ENCODE peak calls at places on chromosomes 5 and 9, in four cellular contexts. One of them, this sample, is unnamed.

GRCh38 chr9:133691659-133692363 is 46.3 kb downstream of the SARDH start:
- DNase-seq in AG08396: no peak
- DNase-seq in activated CD4-positive, alpha-beta memory T cell treated with anti-CD3 and anti-CD28 coated beads, Interleukin-2, amount 10 ng/mL, durations not matched to agents 7 days and 5 days: no peak
- DNase-seq in astrocyte of the hippocampus: peak; percentile 79
- DNase-seq in this sample: no peak

GRCh38 chr9:100601216-100601615 is 23.3 kb downstream of the CAVIN4 start:
- DNase-seq in AG08396: peak; percentile 71
- DNase-seq in activated CD4-positive, alpha-beta memory T cell treated with anti-CD3 and anti-CD28 coated beads, Interleukin-2, amount 10 ng/mL, durations not matched to agents 7 days and 5 days: peak; percentile 56
- DNase-seq in astrocyte of the hippocampus: peak; percentile 78
- DNase-seq in this sample: peak; percentile 43

GRCh38 chr5:170268153-170268689 is 29.4 kb downstream of the LCP2 start:
- DNase-seq in astrocyte of the hippocampus: no peak
- DNase-seq in activated CD4-positive, alpha-beta memory T cell treated with anti-CD3 and anti-CD28 coated beads, Interleukin-2, amount 10 ng/mL, durations not matched to agents 7 days and 5 days: no peak
- DNase-seq in AG08396: no peak
- DNase-seq in this sample: no peak

GRCh38 chr5:132389453-132390286 is 20.2 kb downstream of the SLC22A5 start:
- DNase-seq in astrocyte of the hippocampus: peak; percentile 99
- DNase-seq in activated CD4-positive, alpha-beta memory T cell treated with anti-CD3 and anti-CD28 coated beads, Interleukin-2, amount 10 ng/mL, durations not matched to agents 7 days and 5 days: no peak
- DNase-seq in AG08396: peak; percentile 91
- DNase-seq in this sample: peak; percentile 84

GRCh38 chr9:78786794-78787193 is 489.9 kb downstream of the PSAT1 start:
- DNase-seq in AG08396: peak; percentile 43
- DNase-seq in astrocyte of the hippocampus: peak; percentile 45
- DNase-seq in activated CD4-positive, alpha-beta memory T cell treated with anti-CD3 and anti-CD28 coated beads, Interleukin-2, amount 10 ng/mL, durations not matched to agents 7 days and 5 days: no peak
- DNase-seq in this sample: no peak

GRCh38 chr5:54257366-54258118 is 52.8 kb downstream of the ARL15 start:
- DNase-seq in activated CD4-positive, alpha-beta memory T cell treated with anti-CD3 and anti-CD28 coated beads, Interleukin-2, amount 10 ng/mL, durations not matched to agents 7 days and 5 days: no peak
- DNase-seq in astrocyte of the hippocampus: no peak
- DNase-seq in AG08396: no peak
- DNase-seq in this sample: no peak

GRCh38 chr5:91182763-91183162 is 200.4 kb downstream of the ARRDC3 start:
- DNase-seq in astrocyte of the hippocampus: no peak
- DNase-seq in activated CD4-positive, alpha-beta memory T cell treated with anti-CD3 and anti-CD28 coated beads, Interleukin-2, amount 10 ng/mL, durations not matched to agents 7 days and 5 days: no peak
- DNase-seq in AG08396: no peak
- DNase-seq in this sample: no peak

GRCh38 chr5:33367396-33367795 is 73.4 kb upstream of the TARS1 start:
- DNase-seq in astrocyte of the hippocampus: no peak
- DNase-seq in AG08396: no peak
- DNase-seq in activated CD4-positive, alpha-beta memory T cell treated with anti-CD3 and anti-CD28 coated beads, Interleukin-2, amount 10 ng/mL, durations not matched to agents 7 days and 5 days: no peak
- DNase-seq in this sample: no peak

GRCh38 chr9:90189306-90189705 is 453.3 kb downstream of the DIRAS2 start:
- DNase-seq in AG08396: no peak
- DNase-seq in activated CD4-positive, alpha-beta memory T cell treated with anti-CD3 and anti-CD28 coated beads, Interleukin-2, amount 10 ng/mL, durations not matched to agents 7 days and 5 days: no peak
- DNase-seq in astrocyte of the hippocampus: no peak
- DNase-seq in this sample: no peak

GRCh38 chr5:177426566-177427210 is at the start of gene GRK6:
- DNase-seq in activated CD4-positive, alpha-beta memory T cell treated with anti-CD3 and anti-CD28 coated beads, Interleukin-2, amount 10 ng/mL, durations not matched to agents 7 days and 5 days: peak; percentile 80
- DNase-seq in AG08396: no peak
- DNase-seq in astrocyte of the hippocampus: no peak
- DNase-seq in this sample: no peak

GRCh38 chr5:17223375-17224185 is 6.1 kb downstream of the BASP1 start:
- DNase-seq in AG08396: no peak
- DNase-seq in astrocyte of the hippocampus: no peak
- DNase-seq in activated CD4-positive, alpha-beta memory T cell treated with anti-CD3 and anti-CD28 coated beads, Interleukin-2, amount 10 ng/mL, durations not matched to agents 7 days and 5 days: no peak
- DNase-seq in this sample: no peak

GRCh38 chr9:12723409-12724028 is 30.3 kb downstream of the TYRP1 start:
- DNase-seq in AG08396: no peak
- DNase-seq in activated CD4-positive, alpha-beta memory T cell treated with anti-CD3 and anti-CD28 coated beads, Interleukin-2, amount 10 ng/mL, durations not matched to agents 7 days and 5 days: no peak
- DNase-seq in astrocyte of the hippocampus: peak; percentile 23
- DNase-seq in this sample: no peak

GRCh38 chr5:10685103-10685502 is 75.9 kb downstream of the DAP start:
- DNase-seq in astrocyte of the hippocampus: no peak
- DNase-seq in AG08396: no peak
- DNase-seq in activated CD4-positive, alpha-beta memory T cell treated with anti-CD3 and anti-CD28 coated beads, Interleukin-2, amount 10 ng/mL, durations not matched to agents 7 days and 5 days: no peak
- DNase-seq in this sample: no peak

GRCh38 chr5:132024789-132025402 is 13.4 kb upstream of the ACSL6 start:
- DNase-seq in AG08396: no peak
- DNase-seq in astrocyte of the hippocampus: no peak
- DNase-seq in activated CD4-positive, alpha-beta memory T cell treated with anti-CD3 and anti-CD28 coated beads, Interleukin-2, amount 10 ng/mL, durations not matched to agents 7 days and 5 days: no peak
- DNase-seq in this sample: no peak

GRCh38 chr9:137647096-137647709 is 28.4 kb downstream of the EHMT1 start:
- DNase-seq in activated CD4-positive, alpha-beta memory T cell treated with anti-CD3 and anti-CD28 coated beads, Interleukin-2, amount 10 ng/mL, durations not matched to agents 7 days and 5 days: no peak
- DNase-seq in AG08396: no peak
- DNase-seq in astrocyte of the hippocampus: no peak
- DNase-seq in this sample: no peak

GRCh38 chr9:84750152-84750865 is 80.8 kb downstream of the NTRK2 start:
- DNase-seq in activated CD4-positive, alpha-beta memory T cell treated with anti-CD3 and anti-CD28 coated beads, Interleukin-2, amount 10 ng/mL, durations not matched to agents 7 days and 5 days: no peak
- DNase-seq in AG08396: no peak
- DNase-seq in astrocyte of the hippocampus: peak; percentile 28
- DNase-seq in this sample: no peak

GRCh38 chr9:35675732-35676392 is 2.1 kb downstream of the CA9 start:
- DNase-seq in AG08396: peak; percentile 40
- DNase-seq in activated CD4-positive, alpha-beta memory T cell treated with anti-CD3 and anti-CD28 coated beads, Interleukin-2, amount 10 ng/mL, durations not matched to agents 7 days and 5 days: no peak
- DNase-seq in astrocyte of the hippocampus: peak; percentile 61
- DNase-seq in this sample: no peak

GRCh38 chr5:176553260-176554085 is 4.3 kb downstream of the CDHR2 start:
- DNase-seq in activated CD4-positive, alpha-beta memory T cell treated with anti-CD3 and anti-CD28 coated beads, Interleukin-2, amount 10 ng/mL, durations not matched to agents 7 days and 5 days: no peak
- DNase-seq in astrocyte of the hippocampus: no peak
- DNase-seq in AG08396: no peak
- DNase-seq in this sample: no peak

GRCh38 chr9:102892025-102892424 is 103.1 kb upstream of the CYLC2 start:
- DNase-seq in astrocyte of the hippocampus: no peak
- DNase-seq in activated CD4-positive, alpha-beta memory T cell treated with anti-CD3 and anti-CD28 coated beads, Interleukin-2, amount 10 ng/mL, durations not matched to agents 7 days and 5 days: no peak
- DNase-seq in AG08396: no peak
- DNase-seq in this sample: no peak

GRCh38 chr9:24801344-24801743 is 255.6 kb upstream of the IZUMO3 start:
- DNase-seq in activated CD4-positive, alpha-beta memory T cell treated with anti-CD3 and anti-CD28 coated beads, Interleukin-2, amount 10 ng/mL, durations not matched to agents 7 days and 5 days: no peak
- DNase-seq in AG08396: no peak
- DNase-seq in astrocyte of the hippocampus: no peak
- DNase-seq in this sample: no peak

GRCh38 chr5:113524927-113525326 is 11.4 kb downstream of the YTHDC2 start:
- DNase-seq in astrocyte of the hippocampus: no peak
- DNase-seq in AG08396: no peak
- DNase-seq in activated CD4-positive, alpha-beta memory T cell treated with anti-CD3 and anti-CD28 coated beads, Interleukin-2, amount 10 ng/mL, durations not matched to agents 7 days and 5 days: no peak
- DNase-seq in this sample: no peak

GRCh38 chr5:124546643-124547042 is 199.8 kb downstream of the ZNF608 start:
- DNase-seq in astrocyte of the hippocampus: peak; percentile 50
- DNase-seq in activated CD4-positive, alpha-beta memory T cell treated with anti-CD3 and anti-CD28 coated beads, Interleukin-2, amount 10 ng/mL, durations not matched to agents 7 days and 5 days: no peak
- DNase-seq in AG08396: peak; percentile 45
- DNase-seq in this sample: no peak

GRCh38 chr5:172740483-172741205 is 30.4 kb downstream of the DUSP1 start:
- DNase-seq in astrocyte of the hippocampus: peak; percentile 98
- DNase-seq in activated CD4-positive, alpha-beta memory T cell treated with anti-CD3 and anti-CD28 coated beads, Interleukin-2, amount 10 ng/mL, durations not matched to agents 7 days and 5 days: no peak
- DNase-seq in AG08396: peak; percentile 88
- DNase-seq in this sample: no peak

GRCh38 chr9:69945671-69946141 is 97.9 kb upstream of the MAMDC2 start:
- DNase-seq in astrocyte of the hippocampus: peak; percentile 18
- DNase-seq in AG08396: peak; percentile 16
- DNase-seq in activated CD4-positive, alpha-beta memory T cell treated with anti-CD3 and anti-CD28 coated beads, Interleukin-2, amount 10 ng/mL, durations not matched to agents 7 days and 5 days: no peak
- DNase-seq in this sample: no peak

GRCh38 chr9:35814106-35814840 is 569 bp downstream of the HINT2 start:
- DNase-seq in activated CD4-positive, alpha-beta memory T cell treated with anti-CD3 and anti-CD28 coated beads, Interleukin-2, amount 10 ng/mL, durations not matched to agents 7 days and 5 days: peak; percentile 62
- DNase-seq in AG08396: peak; percentile 64
- DNase-seq in astrocyte of the hippocampus: peak; percentile 77
- DNase-seq in this sample: peak; percentile 59

GRCh38 chr5:125719681-125720676 is 703.2 kb upstream of the GRAMD2B start:
- DNase-seq in activated CD4-positive, alpha-beta memory T cell treated with anti-CD3 and anti-CD28 coated beads, Interleukin-2, amount 10 ng/mL, durations not matched to agents 7 days and 5 days: no peak
- DNase-seq in astrocyte of the hippocampus: peak; percentile 14
- DNase-seq in AG08396: no peak
- DNase-seq in this sample: peak; percentile 93

GRCh38 chr9:135214706-135215105 is 127.2 kb downstream of the OLFM1 start:
- DNase-seq in activated CD4-positive, alpha-beta memory T cell treated with anti-CD3 and anti-CD28 coated beads, Interleukin-2, amount 10 ng/mL, durations not matched to agents 7 days and 5 days: no peak
- DNase-seq in AG08396: no peak
- DNase-seq in astrocyte of the hippocampus: no peak
- DNase-seq in this sample: no peak

GRCh38 chr9:109805054-109805453 is 25.1 kb downstream of the PALM2AKAP2 start:
- DNase-seq in AG08396: no peak
- DNase-seq in astrocyte of the hippocampus: no peak
- DNase-seq in activated CD4-positive, alpha-beta memory T cell treated with anti-CD3 and anti-CD28 coated beads, Interleukin-2, amount 10 ng/mL, durations not matched to agents 7 days and 5 days: no peak
- DNase-seq in this sample: no peak

GRCh38 chr5:98334946-98335345 is 438.5 kb upstream of the RGMB start:
- DNase-seq in astrocyte of the hippocampus: no peak
- DNase-seq in activated CD4-positive, alpha-beta memory T cell treated with anti-CD3 and anti-CD28 coated beads, Interleukin-2, amount 10 ng/mL, durations not matched to agents 7 days and 5 days: no peak
- DNase-seq in AG08396: no peak
- DNase-seq in this sample: no peak

GRCh38 chr9:134585746-134586706 is 55.6 kb upstream of the COL5A1 start:
- DNase-seq in activated CD4-positive, alpha-beta memory T cell treated with anti-CD3 and anti-CD28 coated beads, Interleukin-2, amount 10 ng/mL, durations not matched to agents 7 days and 5 days: peak; percentile 11
- DNase-seq in astrocyte of the hippocampus: peak; percentile 88
- DNase-seq in AG08396: peak; percentile 71
- DNase-seq in this sample: no peak

GRCh38 chr5:66860199-66860975 is 264.2 kb downstream of the MAST4 start:
- DNase-seq in AG08396: no peak
- DNase-seq in activated CD4-positive, alpha-beta memory T cell treated with anti-CD3 and anti-CD28 coated beads, Interleukin-2, amount 10 ng/mL, durations not matched to agents 7 days and 5 days: no peak
- DNase-seq in astrocyte of the hippocampus: peak; percentile 44
- DNase-seq in this sample: no peak

GRCh38 chr9:81431662-81432061 is 257.7 kb downstream of the TLE1 start:
- DNase-seq in AG08396: peak; percentile 82
- DNase-seq in activated CD4-positive, alpha-beta memory T cell treated with anti-CD3 and anti-CD28 coated beads, Interleukin-2, amount 10 ng/mL, durations not matched to agents 7 days and 5 days: no peak
- DNase-seq in astrocyte of the hippocampus: peak; percentile 72
- DNase-seq in this sample: no peak

GRCh38 chr5:157613385-157614245 is 38.0 kb upstream of the ADAM19 start:
- DNase-seq in astrocyte of the hippocampus: no peak
- DNase-seq in activated CD4-positive, alpha-beta memory T cell treated with anti-CD3 and anti-CD28 coated beads, Interleukin-2, amount 10 ng/mL, durations not matched to agents 7 days and 5 days: no peak
- DNase-seq in AG08396: no peak
- DNase-seq in this sample: no peak

GRCh38 chr5:169161022-169161680 is 139.8 kb downstream of the SLIT3 start:
- DNase-seq in activated CD4-positive, alpha-beta memory T cell treated with anti-CD3 and anti-CD28 coated beads, Interleukin-2, amount 10 ng/mL, durations not matched to agents 7 days and 5 days: no peak
- DNase-seq in astrocyte of the hippocampus: peak; percentile 98
- DNase-seq in AG08396: peak; percentile 54
- DNase-seq in this sample: peak; percentile 33

GRCh38 chr9:32663741-32664140 is 28.3 kb upstream of the TAF1L start:
- DNase-seq in AG08396: no peak
- DNase-seq in astrocyte of the hippocampus: no peak
- DNase-seq in activated CD4-positive, alpha-beta memory T cell treated with anti-CD3 and anti-CD28 coated beads, Interleukin-2, amount 10 ng/mL, durations not matched to agents 7 days and 5 days: no peak
- DNase-seq in this sample: no peak

GRCh38 chr5:94329115-94329514 is 289.3 kb downstream of the KIAA0825 start:
- DNase-seq in activated CD4-positive, alpha-beta memory T cell treated with anti-CD3 and anti-CD28 coated beads, Interleukin-2, amount 10 ng/mL, durations not matched to agents 7 days and 5 days: no peak
- DNase-seq in AG08396: no peak
- DNase-seq in astrocyte of the hippocampus: no peak
- DNase-seq in this sample: no peak

GRCh38 chr5:77133061-77133758 is 46.1 kb upstream of the ZBED3 start:
- DNase-seq in astrocyte of the hippocampus: peak; percentile 98
- DNase-seq in activated CD4-positive, alpha-beta memory T cell treated with anti-CD3 and anti-CD28 coated beads, Interleukin-2, amount 10 ng/mL, durations not matched to agents 7 days and 5 days: no peak
- DNase-seq in AG08396: peak; percentile 84
- DNase-seq in this sample: peak; percentile 90

GRCh38 chr9:128105538-128106175 is 21.9 kb downstream of the PTGES2 start:
- DNase-seq in astrocyte of the hippocampus: no peak
- DNase-seq in activated CD4-positive, alpha-beta memory T cell treated with anti-CD3 and anti-CD28 coated beads, Interleukin-2, amount 10 ng/mL, durations not matched to agents 7 days and 5 days: no peak
- DNase-seq in AG08396: no peak
- DNase-seq in this sample: no peak

GRCh38 chr9:16413509-16414016 is 456.9 kb downstream of the BNC2 start:
- DNase-seq in astrocyte of the hippocampus: no peak
- DNase-seq in activated CD4-positive, alpha-beta memory T cell treated with anti-CD3 and anti-CD28 coated beads, Interleukin-2, amount 10 ng/mL, durations not matched to agents 7 days and 5 days: no peak
- DNase-seq in AG08396: peak; percentile 36
- DNase-seq in this sample: no peak